ENCODE peak calls at places on chromosome 1, in seven cellular contexts. J is activated T-cell treated with anti-CD3 and anti-CD28 coated beads, Interleukin-2, amount 50 U/mL, for 72 hours; B is A549; R is EH; X is RWPE1; M is activated CD4-positive, CD25-positive, alpha-beta regulatory T cell; W is CD4-positive, alpha-beta T cell. I is an unnamed sample.

GRCh38 chr1:194654956-194655355 is 1468.5 kb upstream of the B3GALT2 start:
- DNase-seq in J (no peak), B (no peak), R (no peak), X (no peak), M (no peak), W (no peak), I (no peak)

GRCh38 chr1:1024421-1025415 is 4.8 kb downstream of the AGRN start:
- DNase-seq in J (no peak), B (peak), R (peak), X (peak), M (no peak), W (no peak), I (no peak)

GRCh38 chr1:50603274-50604271 is 180.3 kb upstream of the DMRTA2 start:
- DNase-seq in J (no peak), B (peak), R (peak), X (peak), M (no peak), W (no peak), I (no peak)

GRCh38 chr1:5897281-5897680 is 94.9 kb downstream of the NPHP4 start:
- DNase-seq in J (no peak), B (no peak), R (no peak), X (no peak), M (no peak), W (no peak), I (peak)

GRCh38 chr1:115874929-115875328 is 34.0 kb upstream of the NHLH2 start:
- DNase-seq in J (no peak), B (no peak), R (peak), X (peak), M (no peak), W (no peak), I (no peak)

GRCh38 chr1:163346326-163346870 is 24.6 kb downstream of the NUF2 start:
- DNase-seq in J (no peak), B (no peak), R (peak), X (peak), M (no peak), W (no peak), I (no peak)

GRCh38 chr1:36988741-36989193 is 45.5 kb downstream of the GRIK3 start:
- DNase-seq in J (no peak), B (no peak), R (no peak), X (no peak), M (no peak), W (no peak), I (no peak)

GRCh38 chr1:12472798-12473551 is 145.0 kb downstream of the DHRS3 start:
- DNase-seq in J (peak), B (no peak), R (no peak), X (no peak), M (no peak), W (peak), I (no peak)

GRCh38 chr1:226223157-226223785 is at the start of gene MIXL1:
- DNase-seq in J (peak), B (no peak), R (peak), X (no peak), M (no peak), W (no peak), I (no peak)